ENCODE peak calls at places on chromosomes 3 and 15, in nine cellular contexts. One of them, this sample, is unnamed. For H3K79me2, the result is how much of the 10 kb centered on the place peaks cover.

GRCh38 chr15:40982855-40983254 is 29.6 kb downstream of the CHAC1 start:
- DNase-seq in neural progenitor cell: no peak
- DNase-seq in H9: no peak
- DNase-seq in K562: no peak
- DNase-seq in GM23338: no peak
- DNase-seq in PC-9: no peak
- DNase-seq in GM23248: peak
- DNase-seq in mesendoderm: no peak
- DNase-seq in fibroblast of lung: peak
- DNase-seq in this sample: peak

GRCh38 chr3:40104441-40104840 is 205.1 kb upstream of the EIF1B start:
- DNase-seq in GM23248: no peak
- DNase-seq in K562: no peak
- DNase-seq in GM23338: no peak
- DNase-seq in neural progenitor cell: no peak
- DNase-seq in H9: no peak
- DNase-seq in mesendoderm: no peak
- DNase-seq in PC-9: no peak
- DNase-seq in fibroblast of lung: no peak
- DNase-seq in this sample: no peak

GRCh38 chr15:91853968-91854943 is 748 bp downstream of the SLCO3A1 start:
- DNase-seq in fibroblast of lung: peak
- DNase-seq in mesendoderm: peak
- DNase-seq in H9: peak
- DNase-seq in GM23248: peak
- DNase-seq in GM23338: peak
- DNase-seq in PC-9: peak
- DNase-seq in K562: no peak
- DNase-seq in neural progenitor cell: peak
- DNase-seq in this sample: no peak

GRCh38 chr15:45448516-45448915 is 70.2 kb upstream of the GATM start:
- DNase-seq in H9: peak
- DNase-seq in K562: no peak
- DNase-seq in fibroblast of lung: peak
- DNase-seq in PC-9: peak
- DNase-seq in neural progenitor cell: no peak
- DNase-seq in GM23248: peak
- DNase-seq in GM23338: peak
- DNase-seq in mesendoderm: no peak
- DNase-seq in this sample: no peak

GRCh38 chr3:171508206-171508605 is 48.0 kb upstream of the TNIK start:
- DNase-seq in neural progenitor cell: no peak
- DNase-seq in PC-9: no peak
- DNase-seq in mesendoderm: no peak
- DNase-seq in K562: no peak
- DNase-seq in H9: no peak
- DNase-seq in GM23338: no peak
- DNase-seq in GM23248: no peak
- DNase-seq in fibroblast of lung: peak
- DNase-seq in this sample: no peak

GRCh38 chr15:67175643-67176071 is 78.8 kb downstream of the AAGAB start:
- DNase-seq in PC-9: no peak
- DNase-seq in neural progenitor cell: no peak
- DNase-seq in fibroblast of lung: no peak
- DNase-seq in GM23248: peak
- DNase-seq in K562: no peak
- DNase-seq in mesendoderm: peak
- DNase-seq in GM23338: no peak
- DNase-seq in H9: no peak
- DNase-seq in this sample: no peak

GRCh38 chr3:129305592-129306091 is 27.0 kb downstream of the HMCES start:
- DNase-seq in H9: peak
- DNase-seq in fibroblast of lung: peak
- DNase-seq in PC-9: no peak
- DNase-seq in GM23338: peak
- DNase-seq in neural progenitor cell: peak
- DNase-seq in mesendoderm: peak
- DNase-seq in K562: peak
- DNase-seq in GM23248: peak
- DNase-seq in this sample: peak

GRCh38 chr3:197333901-197334639 is 35.7 kb upstream of the DLG1 start:
- DNase-seq in GM23338: no peak
- DNase-seq in K562: no peak
- DNase-seq in mesendoderm: no peak
- DNase-seq in GM23248: no peak
- DNase-seq in PC-9: peak
- DNase-seq in fibroblast of lung: peak
- DNase-seq in H9: no peak
- DNase-seq in neural progenitor cell: peak
- DNase-seq in this sample: peak

GRCh38 chr3:105647047-105647446 is 221.8 kb downstream of the CBLB start:
- DNase-seq in fibroblast of lung: peak
- DNase-seq in GM23248: peak
- DNase-seq in neural progenitor cell: no peak
- DNase-seq in K562: no peak
- DNase-seq in H9: no peak
- DNase-seq in PC-9: peak
- DNase-seq in GM23338: no peak
- DNase-seq in mesendoderm: peak
- DNase-seq in this sample: peak

DNA sequence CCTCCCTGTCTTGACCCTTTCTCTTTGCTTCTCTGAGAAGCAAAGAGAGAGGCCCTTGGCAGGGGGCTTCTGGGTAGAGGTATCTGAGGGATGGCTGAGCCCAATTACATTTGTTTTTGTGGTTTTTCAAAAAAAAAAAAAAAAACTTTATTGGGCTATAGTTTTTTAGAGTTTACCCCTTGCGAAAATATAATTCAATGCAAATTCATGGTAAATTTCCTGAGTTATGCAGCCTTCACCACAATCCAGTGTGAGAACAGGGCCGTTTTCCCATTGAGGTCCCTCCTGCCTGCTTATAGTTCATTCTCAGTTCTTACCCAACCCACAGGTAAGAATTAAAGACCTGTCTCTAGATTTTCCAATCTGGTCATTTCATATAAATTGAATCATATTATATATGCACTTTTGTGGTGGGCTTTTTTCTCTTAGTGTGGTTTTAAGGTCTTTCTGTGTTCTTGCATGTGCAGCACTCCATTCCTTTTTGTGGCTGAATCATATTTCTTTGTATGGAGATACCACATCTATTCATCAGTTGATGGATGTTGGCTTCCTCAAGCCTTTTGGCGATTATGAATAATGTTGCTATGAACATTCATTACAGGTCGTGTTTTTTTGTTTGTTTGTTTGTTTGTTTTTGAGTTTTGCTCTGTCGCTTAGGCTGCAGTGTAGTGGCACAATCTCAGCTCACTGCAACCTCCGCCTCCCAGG is 2.7 kb downstream of the MCM2 start:
- DNase-seq in neural progenitor cell: no peak
- DNase-seq in GM23248: no peak
- DNase-seq in H9: no peak
- DNase-seq in GM23338: no peak
- DNase-seq in mesendoderm: no peak
- DNase-seq in fibroblast of lung: no peak
- DNase-seq in K562: no peak
- DNase-seq in PC-9: no peak
- DNase-seq in this sample: no peak
- H3K79me2 ChIP-seq in neural progenitor cell: half or more
- H3K79me2 ChIP-seq in GM23248: under half
- H3K79me2 ChIP-seq in H9: under half
- H3K79me2 ChIP-seq in GM23338: half or more
- H3K79me2 ChIP-seq in mesendoderm: under half
- H3K79me2 ChIP-seq in fibroblast of lung: under half
- H3K79me2 ChIP-seq in K562: half or more
- H3K79me2 ChIP-seq in PC-9: under half
- H3K79me2 ChIP-seq in this sample: under half

GRCh38 chr15:64571857-64572291 is 111.5 kb downstream of the ZNF609 start:
- DNase-seq in neural progenitor cell: no peak
- DNase-seq in PC-9: peak
- DNase-seq in H9: no peak
- DNase-seq in GM23338: no peak
- DNase-seq in GM23248: no peak
- DNase-seq in K562: no peak
- DNase-seq in fibroblast of lung: no peak
- DNase-seq in mesendoderm: peak
- DNase-seq in this sample: no peak

GRCh38 chr15:64561997-64562396 is 101.6 kb downstream of the ZNF609 start:
- DNase-seq in fibroblast of lung: no peak
- DNase-seq in GM23338: no peak
- DNase-seq in neural progenitor cell: no peak
- DNase-seq in mesendoderm: no peak
- DNase-seq in K562: no peak
- DNase-seq in GM23248: no peak
- DNase-seq in H9: no peak
- DNase-seq in PC-9: no peak
- DNase-seq in this sample: no peak

GRCh38 chr15:64566102-64566501 is 105.7 kb downstream of the ZNF609 start:
- DNase-seq in mesendoderm: no peak
- DNase-seq in PC-9: no peak
- DNase-seq in GM23248: no peak
- DNase-seq in GM23338: no peak
- DNase-seq in neural progenitor cell: no peak
- DNase-seq in H9: no peak
- DNase-seq in K562: no peak
- DNase-seq in fibroblast of lung: no peak
- DNase-seq in this sample: no peak

GRCh38 chr15:64568765-64569164 is 108.4 kb downstream of the ZNF609 start:
- DNase-seq in K562: no peak
- DNase-seq in H9: no peak
- DNase-seq in mesendoderm: no peak
- DNase-seq in fibroblast of lung: no peak
- DNase-seq in GM23248: no peak
- DNase-seq in neural progenitor cell: no peak
- DNase-seq in PC-9: no peak
- DNase-seq in GM23338: no peak
- DNase-seq in this sample: no peak

GRCh38 chr15:64566629-64567427 is 106.5 kb downstream of the ZNF609 start:
- DNase-seq in fibroblast of lung: no peak
- DNase-seq in K562: peak
- DNase-seq in mesendoderm: peak
- DNase-seq in neural progenitor cell: no peak
- DNase-seq in GM23248: no peak
- DNase-seq in GM23338: peak
- DNase-seq in PC-9: no peak
- DNase-seq in H9: no peak
- DNase-seq in this sample: no peak
- H3K79me2 ChIP-seq in fibroblast of lung: under half
- H3K79me2 ChIP-seq in K562: half or more
- H3K79me2 ChIP-seq in mesendoderm: under half
- H3K79me2 ChIP-seq in neural progenitor cell: half or more
- H3K79me2 ChIP-seq in GM23248: half or more
- H3K79me2 ChIP-seq in GM23338: half or more
- H3K79me2 ChIP-seq in PC-9: under half
- H3K79me2 ChIP-seq in H9: under half
- H3K79me2 ChIP-seq in this sample: half or more

DNA sequence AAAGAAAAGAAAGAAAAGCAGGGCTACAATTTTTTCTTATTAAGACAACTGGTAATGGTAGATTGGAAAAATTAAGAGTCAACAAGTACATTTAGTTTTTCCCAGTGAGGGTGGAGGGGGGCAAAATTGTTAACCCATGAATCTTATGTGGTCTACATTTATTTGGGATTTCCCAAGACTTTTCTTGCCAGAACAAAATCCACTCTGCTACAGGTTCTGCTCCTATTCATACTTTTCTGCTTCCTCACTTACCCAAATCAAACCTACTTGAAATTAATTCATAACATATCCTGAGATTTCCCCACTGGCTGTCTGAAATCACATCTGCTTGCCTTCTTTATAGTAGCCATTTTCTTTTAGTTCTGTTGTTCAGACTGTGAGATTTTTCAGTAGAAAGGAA is 41.1 kb downstream of the VGLL3 start:
- DNase-seq in PC-9: no peak
- DNase-seq in K562: no peak
- DNase-seq in H9: no peak
- DNase-seq in mesendoderm: no peak
- DNase-seq in GM23338: no peak
- DNase-seq in neural progenitor cell: no peak
- DNase-seq in GM23248: peak
- DNase-seq in fibroblast of lung: peak
- DNase-seq in this sample: peak
- H3K79me2 ChIP-seq in PC-9: under half
- H3K79me2 ChIP-seq in K562: under half
- H3K79me2 ChIP-seq in H9: under half
- H3K79me2 ChIP-seq in mesendoderm: under half
- H3K79me2 ChIP-seq in GM23338: under half
- H3K79me2 ChIP-seq in neural progenitor cell: under half
- H3K79me2 ChIP-seq in GM23248: half or more
- H3K79me2 ChIP-seq in fibroblast of lung: half or more
- H3K79me2 ChIP-seq in this sample: half or more

GRCh38 chr3:11634974-11635612 is 8.6 kb downstream of the VGLL4 start:
- DNase-seq in GM23248: no peak
- DNase-seq in fibroblast of lung: no peak
- DNase-seq in PC-9: no peak
- DNase-seq in H9: no peak
- DNase-seq in neural progenitor cell: no peak
- DNase-seq in K562: no peak
- DNase-seq in mesendoderm: no peak
- DNase-seq in GM23338: no peak
- DNase-seq in this sample: no peak

GRCh38 chr3:11631822-11632221 is 11.9 kb downstream of the VGLL4 start:
- DNase-seq in H9: no peak
- DNase-seq in fibroblast of lung: no peak
- DNase-seq in K562: no peak
- DNase-seq in PC-9: no peak
- DNase-seq in GM23248: no peak
- DNase-seq in GM23338: no peak
- DNase-seq in neural progenitor cell: no peak
- DNase-seq in mesendoderm: no peak
- DNase-seq in this sample: peak

GRCh38 chr3:11634081-11634635 is 9.6 kb downstream of the VGLL4 start:
- DNase-seq in fibroblast of lung: no peak
- DNase-seq in GM23248: no peak
- DNase-seq in PC-9: no peak
- DNase-seq in mesendoderm: no peak
- DNase-seq in neural progenitor cell: no peak
- DNase-seq in H9: no peak
- DNase-seq in K562: no peak
- DNase-seq in GM23338: no peak
- DNase-seq in this sample: no peak

GRCh38 chr3:11632564-11632963 is 11.2 kb downstream of the VGLL4 start:
- DNase-seq in mesendoderm: no peak
- DNase-seq in GM23338: no peak
- DNase-seq in PC-9: no peak
- DNase-seq in neural progenitor cell: no peak
- DNase-seq in K562: no peak
- DNase-seq in fibroblast of lung: no peak
- DNase-seq in H9: no peak
- DNase-seq in GM23248: no peak
- DNase-seq in this sample: no peak

DNA sequence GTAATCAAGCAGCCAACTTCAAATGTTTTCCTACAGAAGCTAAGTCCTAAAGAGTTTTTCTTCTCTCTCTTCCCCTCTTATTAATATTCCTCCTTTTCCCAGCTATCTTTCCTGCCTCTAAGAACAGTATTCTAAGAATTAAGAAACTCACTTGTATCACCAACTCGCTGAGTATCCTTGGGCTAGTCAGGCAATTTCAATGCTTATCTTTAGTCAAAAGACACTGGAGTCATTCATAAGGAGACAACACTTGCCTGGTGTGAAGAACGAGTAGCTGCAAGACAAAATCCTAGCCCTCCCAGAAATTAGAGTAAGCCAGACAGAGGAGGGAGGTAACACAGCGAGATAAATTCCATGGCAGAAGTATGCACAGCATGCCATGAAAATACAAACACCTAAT is 10.7 kb downstream of the VGLL4 start:
- DNase-seq in H9: no peak
- DNase-seq in GM23338: no peak
- DNase-seq in GM23248: no peak
- DNase-seq in PC-9: no peak
- DNase-seq in mesendoderm: no peak
- DNase-seq in K562: no peak
- DNase-seq in fibroblast of lung: no peak
- DNase-seq in neural progenitor cell: no peak
- DNase-seq in this sample: no peak
- H3K79me2 ChIP-seq in H9: under half
- H3K79me2 ChIP-seq in GM23338: half or more
- H3K79me2 ChIP-seq in GM23248: half or more
- H3K79me2 ChIP-seq in PC-9: half or more
- H3K79me2 ChIP-seq in mesendoderm: half or more
- H3K79me2 ChIP-seq in K562: under half
- H3K79me2 ChIP-seq in fibroblast of lung: half or more
- H3K79me2 ChIP-seq in neural progenitor cell: half or more
- H3K79me2 ChIP-seq in this sample: half or more

This sample was measured in astrocyte.